ENCODE peak calls at places on chromosomes 5 and 9, in five cellular contexts. One of them, this sample, is unnamed.

GRCh38 chr5:172901788-172902496 is 57.3 kb upstream of the RPL26L1 start:
- DNase-seq in AML-193: no peak
- DNase-seq in stimulated activated CD4-positive, alpha-beta T cell treated with anti-CD3 and anti-CD28 coated beads, TNF-alpha, amount 100 ng/mL, for 24 hours: no peak
- DNase-seq in activated CD8-positive, alpha-beta memory T cell treated with anti-CD3 and anti-CD28 coated beads, Interleukin-2, amount 10 ng/mL, durations not matched to agents 7 days and 5 days: no peak
- DNase-seq in mucosa of descending colon: no peak
- DNase-seq in this sample: no peak

GRCh38 chr9:71683598-71684235 is 84.6 kb downstream of the CEMIP2 start:
- DNase-seq in mucosa of descending colon: no peak
- DNase-seq in activated CD8-positive, alpha-beta memory T cell treated with anti-CD3 and anti-CD28 coated beads, Interleukin-2, amount 10 ng/mL, durations not matched to agents 7 days and 5 days: no peak
- DNase-seq in AML-193: peak; percentile 72
- DNase-seq in stimulated activated CD4-positive, alpha-beta T cell treated with anti-CD3 and anti-CD28 coated beads, TNF-alpha, amount 100 ng/mL, for 24 hours: no peak
- DNase-seq in this sample: no peak

GRCh38 chr5:161663431-161663830 is 22.1 kb upstream of the GABRA6 start:
- DNase-seq in AML-193: no peak
- DNase-seq in activated CD8-positive, alpha-beta memory T cell treated with anti-CD3 and anti-CD28 coated beads, Interleukin-2, amount 10 ng/mL, durations not matched to agents 7 days and 5 days: no peak
- DNase-seq in mucosa of descending colon: no peak
- DNase-seq in stimulated activated CD4-positive, alpha-beta T cell treated with anti-CD3 and anti-CD28 coated beads, TNF-alpha, amount 100 ng/mL, for 24 hours: no peak
- DNase-seq in this sample: no peak

GRCh38 chr5:10552183-10553143 is 11.4 kb upstream of the ANKRD33B start:
- DNase-seq in mucosa of descending colon: no peak
- DNase-seq in AML-193: no peak
- DNase-seq in activated CD8-positive, alpha-beta memory T cell treated with anti-CD3 and anti-CD28 coated beads, Interleukin-2, amount 10 ng/mL, durations not matched to agents 7 days and 5 days: no peak
- DNase-seq in stimulated activated CD4-positive, alpha-beta T cell treated with anti-CD3 and anti-CD28 coated beads, TNF-alpha, amount 100 ng/mL, for 24 hours: no peak
- DNase-seq in this sample: no peak

GRCh38 chr9:29799227-29799626 is 2225.9 kb upstream of the C9orf72 start:
- DNase-seq in activated CD8-positive, alpha-beta memory T cell treated with anti-CD3 and anti-CD28 coated beads, Interleukin-2, amount 10 ng/mL, durations not matched to agents 7 days and 5 days: no peak
- DNase-seq in stimulated activated CD4-positive, alpha-beta T cell treated with anti-CD3 and anti-CD28 coated beads, TNF-alpha, amount 100 ng/mL, for 24 hours: no peak
- DNase-seq in mucosa of descending colon: no peak
- DNase-seq in AML-193: no peak
- DNase-seq in this sample: no peak

GRCh38 chr9:77011973-77012817 is 7.3 kb upstream of the FOXB2 start:
- DNase-seq in mucosa of descending colon: peak; percentile 62
- DNase-seq in AML-193: no peak
- DNase-seq in stimulated activated CD4-positive, alpha-beta T cell treated with anti-CD3 and anti-CD28 coated beads, TNF-alpha, amount 100 ng/mL, for 24 hours: peak; percentile 34
- DNase-seq in activated CD8-positive, alpha-beta memory T cell treated with anti-CD3 and anti-CD28 coated beads, Interleukin-2, amount 10 ng/mL, durations not matched to agents 7 days and 5 days: peak; percentile 71
- DNase-seq in this sample: peak; percentile 17

GRCh38 chr9:108473209-108474112 is 382.3 kb downstream of the ACTL7B start:
- DNase-seq in stimulated activated CD4-positive, alpha-beta T cell treated with anti-CD3 and anti-CD28 coated beads, TNF-alpha, amount 100 ng/mL, for 24 hours: no peak
- DNase-seq in AML-193: no peak
- DNase-seq in activated CD8-positive, alpha-beta memory T cell treated with anti-CD3 and anti-CD28 coated beads, Interleukin-2, amount 10 ng/mL, durations not matched to agents 7 days and 5 days: no peak
- DNase-seq in mucosa of descending colon: no peak
- DNase-seq in this sample: no peak

GRCh38 chr9:87873607-87874319 is 8.9 kb upstream of the SPATA31E1 start:
- DNase-seq in AML-193: no peak
- DNase-seq in stimulated activated CD4-positive, alpha-beta T cell treated with anti-CD3 and anti-CD28 coated beads, TNF-alpha, amount 100 ng/mL, for 24 hours: no peak
- DNase-seq in activated CD8-positive, alpha-beta memory T cell treated with anti-CD3 and anti-CD28 coated beads, Interleukin-2, amount 10 ng/mL, durations not matched to agents 7 days and 5 days: no peak
- DNase-seq in mucosa of descending colon: no peak
- DNase-seq in this sample: no peak

GRCh38 chr9:21559402-21560280 is 77.5 kb upstream of the IFNE start:
- DNase-seq in mucosa of descending colon: peak; percentile 59
- DNase-seq in stimulated activated CD4-positive, alpha-beta T cell treated with anti-CD3 and anti-CD28 coated beads, TNF-alpha, amount 100 ng/mL, for 24 hours: peak; percentile 22
- DNase-seq in activated CD8-positive, alpha-beta memory T cell treated with anti-CD3 and anti-CD28 coated beads, Interleukin-2, amount 10 ng/mL, durations not matched to agents 7 days and 5 days: peak; percentile 60
- DNase-seq in AML-193: no peak
- DNase-seq in this sample: no peak

GRCh38 chr5:82512025-82512424 is 233.9 kb upstream of the RPS23 start:
- DNase-seq in activated CD8-positive, alpha-beta memory T cell treated with anti-CD3 and anti-CD28 coated beads, Interleukin-2, amount 10 ng/mL, durations not matched to agents 7 days and 5 days: no peak
- DNase-seq in stimulated activated CD4-positive, alpha-beta T cell treated with anti-CD3 and anti-CD28 coated beads, TNF-alpha, amount 100 ng/mL, for 24 hours: no peak
- DNase-seq in mucosa of descending colon: no peak
- DNase-seq in AML-193: no peak
- DNase-seq in this sample: no peak

GRCh38 chr5:176608937-176609723 is 826 bp downstream of the GPRIN1 start:
- DNase-seq in mucosa of descending colon: no peak
- DNase-seq in activated CD8-positive, alpha-beta memory T cell treated with anti-CD3 and anti-CD28 coated beads, Interleukin-2, amount 10 ng/mL, durations not matched to agents 7 days and 5 days: no peak
- DNase-seq in stimulated activated CD4-positive, alpha-beta T cell treated with anti-CD3 and anti-CD28 coated beads, TNF-alpha, amount 100 ng/mL, for 24 hours: no peak
- DNase-seq in AML-193: no peak
- DNase-seq in this sample: no peak

GRCh38 chr5:32406650-32407049 is 37.9 kb downstream of the ZFR start:
- DNase-seq in mucosa of descending colon: no peak
- DNase-seq in AML-193: no peak
- DNase-seq in stimulated activated CD4-positive, alpha-beta T cell treated with anti-CD3 and anti-CD28 coated beads, TNF-alpha, amount 100 ng/mL, for 24 hours: no peak
- DNase-seq in activated CD8-positive, alpha-beta memory T cell treated with anti-CD3 and anti-CD28 coated beads, Interleukin-2, amount 10 ng/mL, durations not matched to agents 7 days and 5 days: no peak
- DNase-seq in this sample: no peak

GRCh38 chr9:70947086-70947485 is 174.3 kb downstream of the TRPM3 start:
- DNase-seq in mucosa of descending colon: no peak
- DNase-seq in stimulated activated CD4-positive, alpha-beta T cell treated with anti-CD3 and anti-CD28 coated beads, TNF-alpha, amount 100 ng/mL, for 24 hours: no peak
- DNase-seq in AML-193: no peak
- DNase-seq in activated CD8-positive, alpha-beta memory T cell treated with anti-CD3 and anti-CD28 coated beads, Interleukin-2, amount 10 ng/mL, durations not matched to agents 7 days and 5 days: no peak
- DNase-seq in this sample: no peak

GRCh38 chr9:136597141-136597885 is 51.5 kb upstream of the NOTCH1 start:
- DNase-seq in mucosa of descending colon: no peak
- DNase-seq in stimulated activated CD4-positive, alpha-beta T cell treated with anti-CD3 and anti-CD28 coated beads, TNF-alpha, amount 100 ng/mL, for 24 hours: no peak
- DNase-seq in AML-193: no peak
- DNase-seq in activated CD8-positive, alpha-beta memory T cell treated with anti-CD3 and anti-CD28 coated beads, Interleukin-2, amount 10 ng/mL, durations not matched to agents 7 days and 5 days: no peak
- DNase-seq in this sample: no peak

GRCh38 chr5:77828445-77828844 is 52.3 kb upstream of the TBCA start:
- DNase-seq in AML-193: no peak
- DNase-seq in mucosa of descending colon: no peak
- DNase-seq in activated CD8-positive, alpha-beta memory T cell treated with anti-CD3 and anti-CD28 coated beads, Interleukin-2, amount 10 ng/mL, durations not matched to agents 7 days and 5 days: no peak
- DNase-seq in stimulated activated CD4-positive, alpha-beta T cell treated with anti-CD3 and anti-CD28 coated beads, TNF-alpha, amount 100 ng/mL, for 24 hours: no peak
- DNase-seq in this sample: no peak

GRCh38 chr9:94639996-94640376 is 668 bp upstream of the FBP1 start:
- DNase-seq in activated CD8-positive, alpha-beta memory T cell treated with anti-CD3 and anti-CD28 coated beads, Interleukin-2, amount 10 ng/mL, durations not matched to agents 7 days and 5 days: no peak
- DNase-seq in AML-193: no peak
- DNase-seq in mucosa of descending colon: no peak
- DNase-seq in stimulated activated CD4-positive, alpha-beta T cell treated with anti-CD3 and anti-CD28 coated beads, TNF-alpha, amount 100 ng/mL, for 24 hours: no peak
- DNase-seq in this sample: no peak

GRCh38 chr5:168365581-168366081 is 74.2 kb downstream of the WWC1 start:
- DNase-seq in stimulated activated CD4-positive, alpha-beta T cell treated with anti-CD3 and anti-CD28 coated beads, TNF-alpha, amount 100 ng/mL, for 24 hours: no peak
- DNase-seq in AML-193: no peak
- DNase-seq in mucosa of descending colon: peak; percentile 57
- DNase-seq in activated CD8-positive, alpha-beta memory T cell treated with anti-CD3 and anti-CD28 coated beads, Interleukin-2, amount 10 ng/mL, durations not matched to agents 7 days and 5 days: no peak
- DNase-seq in this sample: no peak

GRCh38 chr5:176364765-176365662 is at the start of gene ARL10:
- DNase-seq in stimulated activated CD4-positive, alpha-beta T cell treated with anti-CD3 and anti-CD28 coated beads, TNF-alpha, amount 100 ng/mL, for 24 hours: peak; percentile 39
- DNase-seq in activated CD8-positive, alpha-beta memory T cell treated with anti-CD3 and anti-CD28 coated beads, Interleukin-2, amount 10 ng/mL, durations not matched to agents 7 days and 5 days: peak; percentile 50
- DNase-seq in mucosa of descending colon: no peak
- DNase-seq in AML-193: no peak
- DNase-seq in this sample: peak; percentile 30

GRCh38 chr5:111254613-111255012 is 30.4 kb downstream of the CAMK4 start:
- DNase-seq in AML-193: no peak
- DNase-seq in stimulated activated CD4-positive, alpha-beta T cell treated with anti-CD3 and anti-CD28 coated beads, TNF-alpha, amount 100 ng/mL, for 24 hours: peak; percentile 80
- DNase-seq in activated CD8-positive, alpha-beta memory T cell treated with anti-CD3 and anti-CD28 coated beads, Interleukin-2, amount 10 ng/mL, durations not matched to agents 7 days and 5 days: peak; percentile 78
- DNase-seq in mucosa of descending colon: no peak
- DNase-seq in this sample: no peak

GRCh38 chr9:136171009-136171800 is 33.7 kb downstream of the LHX3 start:
- DNase-seq in AML-193: no peak
- DNase-seq in mucosa of descending colon: peak; percentile 49
- DNase-seq in activated CD8-positive, alpha-beta memory T cell treated with anti-CD3 and anti-CD28 coated beads, Interleukin-2, amount 10 ng/mL, durations not matched to agents 7 days and 5 days: no peak
- DNase-seq in stimulated activated CD4-positive, alpha-beta T cell treated with anti-CD3 and anti-CD28 coated beads, TNF-alpha, amount 100 ng/mL, for 24 hours: no peak
- DNase-seq in this sample: no peak

GRCh38 chr5:172322028-172322965 is 38.7 kb upstream of the UBTD2 start:
- DNase-seq in mucosa of descending colon: no peak
- DNase-seq in stimulated activated CD4-positive, alpha-beta T cell treated with anti-CD3 and anti-CD28 coated beads, TNF-alpha, amount 100 ng/mL, for 24 hours: no peak
- DNase-seq in activated CD8-positive, alpha-beta memory T cell treated with anti-CD3 and anti-CD28 coated beads, Interleukin-2, amount 10 ng/mL, durations not matched to agents 7 days and 5 days: no peak
- DNase-seq in AML-193: no peak
- DNase-seq in this sample: no peak

GRCh38 chr5:157651623-157652376 is 438 bp downstream of the SOX30 start:
- DNase-seq in activated CD8-positive, alpha-beta memory T cell treated with anti-CD3 and anti-CD28 coated beads, Interleukin-2, amount 10 ng/mL, durations not matched to agents 7 days and 5 days: peak; percentile 88
- DNase-seq in AML-193: no peak
- DNase-seq in stimulated activated CD4-positive, alpha-beta T cell treated with anti-CD3 and anti-CD28 coated beads, TNF-alpha, amount 100 ng/mL, for 24 hours: peak; percentile 52
- DNase-seq in mucosa of descending colon: peak; percentile 93
- DNase-seq in this sample: no peak

GRCh38 chr5:11496127-11496719 is 408.0 kb downstream of the CTNND2 start:
- DNase-seq in activated CD8-positive, alpha-beta memory T cell treated with anti-CD3 and anti-CD28 coated beads, Interleukin-2, amount 10 ng/mL, durations not matched to agents 7 days and 5 days: no peak
- DNase-seq in AML-193: no peak
- DNase-seq in mucosa of descending colon: no peak
- DNase-seq in stimulated activated CD4-positive, alpha-beta T cell treated with anti-CD3 and anti-CD28 coated beads, TNF-alpha, amount 100 ng/mL, for 24 hours: no peak
- DNase-seq in this sample: no peak

GRCh38 chr5:73338201-73339126 is 110.1 kb downstream of the FOXD1 start:
- DNase-seq in stimulated activated CD4-positive, alpha-beta T cell treated with anti-CD3 and anti-CD28 coated beads, TNF-alpha, amount 100 ng/mL, for 24 hours: no peak
- DNase-seq in activated CD8-positive, alpha-beta memory T cell treated with anti-CD3 and anti-CD28 coated beads, Interleukin-2, amount 10 ng/mL, durations not matched to agents 7 days and 5 days: no peak
- DNase-seq in mucosa of descending colon: no peak
- DNase-seq in AML-193: no peak
- DNase-seq in this sample: no peak

GRCh38 chr9:126295936-126296600 is 30.6 kb upstream of the MVB12B start:
- DNase-seq in mucosa of descending colon: peak; percentile 42
- DNase-seq in AML-193: no peak
- DNase-seq in activated CD8-positive, alpha-beta memory T cell treated with anti-CD3 and anti-CD28 coated beads, Interleukin-2, amount 10 ng/mL, durations not matched to agents 7 days and 5 days: peak; percentile 34
- DNase-seq in stimulated activated CD4-positive, alpha-beta T cell treated with anti-CD3 and anti-CD28 coated beads, TNF-alpha, amount 100 ng/mL, for 24 hours: no peak
- DNase-seq in this sample: no peak

GRCh38 chr9:114779352-114779845 is 26.4 kb downstream of the TNFSF15 start:
- DNase-seq in activated CD8-positive, alpha-beta memory T cell treated with anti-CD3 and anti-CD28 coated beads, Interleukin-2, amount 10 ng/mL, durations not matched to agents 7 days and 5 days: no peak
- DNase-seq in AML-193: no peak
- DNase-seq in stimulated activated CD4-positive, alpha-beta T cell treated with anti-CD3 and anti-CD28 coated beads, TNF-alpha, amount 100 ng/mL, for 24 hours: no peak
- DNase-seq in mucosa of descending colon: peak; percentile 90
- DNase-seq in this sample: no peak

GRCh38 chr5:164487939-164488338 is 982.5 kb downstream of the MAT2B start:
- DNase-seq in activated CD8-positive, alpha-beta memory T cell treated with anti-CD3 and anti-CD28 coated beads, Interleukin-2, amount 10 ng/mL, durations not matched to agents 7 days and 5 days: no peak
- DNase-seq in stimulated activated CD4-positive, alpha-beta T cell treated with anti-CD3 and anti-CD28 coated beads, TNF-alpha, amount 100 ng/mL, for 24 hours: no peak
- DNase-seq in AML-193: no peak
- DNase-seq in mucosa of descending colon: no peak
- DNase-seq in this sample: no peak

GRCh38 chr5:100496296-100496695 is 38.9 kb upstream of the FAM174A start:
- DNase-seq in mucosa of descending colon: no peak
- DNase-seq in activated CD8-positive, alpha-beta memory T cell treated with anti-CD3 and anti-CD28 coated beads, Interleukin-2, amount 10 ng/mL, durations not matched to agents 7 days and 5 days: no peak
- DNase-seq in stimulated activated CD4-positive, alpha-beta T cell treated with anti-CD3 and anti-CD28 coated beads, TNF-alpha, amount 100 ng/mL, for 24 hours: no peak
- DNase-seq in AML-193: no peak
- DNase-seq in this sample: no peak

GRCh38 chr9:89933578-89933977 is 328.8 kb downstream of the GADD45G start:
- DNase-seq in mucosa of descending colon: no peak
- DNase-seq in activated CD8-positive, alpha-beta memory T cell treated with anti-CD3 and anti-CD28 coated beads, Interleukin-2, amount 10 ng/mL, durations not matched to agents 7 days and 5 days: no peak
- DNase-seq in AML-193: no peak
- DNase-seq in stimulated activated CD4-positive, alpha-beta T cell treated with anti-CD3 and anti-CD28 coated beads, TNF-alpha, amount 100 ng/mL, for 24 hours: no peak
- DNase-seq in this sample: no peak

GRCh38 chr5:123717139-123717538 is 205.2 kb downstream of the CSNK1G3 start:
- DNase-seq in stimulated activated CD4-positive, alpha-beta T cell treated with anti-CD3 and anti-CD28 coated beads, TNF-alpha, amount 100 ng/mL, for 24 hours: no peak
- DNase-seq in mucosa of descending colon: no peak
- DNase-seq in activated CD8-positive, alpha-beta memory T cell treated with anti-CD3 and anti-CD28 coated beads, Interleukin-2, amount 10 ng/mL, durations not matched to agents 7 days and 5 days: no peak
- DNase-seq in AML-193: no peak
- DNase-seq in this sample: no peak

GRCh38 chr5:34536699-34537098 is 119.4 kb upstream of the RAI14 start:
- DNase-seq in stimulated activated CD4-positive, alpha-beta T cell treated with anti-CD3 and anti-CD28 coated beads, TNF-alpha, amount 100 ng/mL, for 24 hours: no peak
- DNase-seq in mucosa of descending colon: no peak
- DNase-seq in AML-193: no peak
- DNase-seq in activated CD8-positive, alpha-beta memory T cell treated with anti-CD3 and anti-CD28 coated beads, Interleukin-2, amount 10 ng/mL, durations not matched to agents 7 days and 5 days: no peak
- DNase-seq in this sample: no peak

GRCh38 chr5:53934126-53934856 is 373.9 kb downstream of the NDUFS4 start:
- DNase-seq in AML-193: no peak
- DNase-seq in stimulated activated CD4-positive, alpha-beta T cell treated with anti-CD3 and anti-CD28 coated beads, TNF-alpha, amount 100 ng/mL, for 24 hours: no peak
- DNase-seq in mucosa of descending colon: no peak
- DNase-seq in activated CD8-positive, alpha-beta memory T cell treated with anti-CD3 and anti-CD28 coated beads, Interleukin-2, amount 10 ng/mL, durations not matched to agents 7 days and 5 days: no peak
- DNase-seq in this sample: no peak

This sample was measured in Kasumi-1.